ENCODE peak calls at places on chromosomes 12 and 14, in five cellular contexts. One of them, this sample, is unnamed.

GRCh38 chr12:47551426-47551851 is 154.4 kb downstream of the RPAP3 start:
- DNase-seq in upper lobe of left lung: no peak
- DNase-seq in NCI-H774: no peak
- DNase-seq in AG04450: no peak
- DNase-seq in keratinocyte: no peak
- DNase-seq in this sample: no peak

GRCh38 chr12:108689314-108690190 is 41.8 kb downstream of the CORO1C start:
- DNase-seq in AG04450: no peak
- DNase-seq in keratinocyte: no peak
- DNase-seq in upper lobe of left lung: no peak
- DNase-seq in NCI-H774: no peak
- DNase-seq in this sample: no peak

GRCh38 chr14:71474291-71474690 is 457.9 kb upstream of the RGS6 start:
- DNase-seq in AG04450: no peak
- DNase-seq in keratinocyte: no peak
- DNase-seq in upper lobe of left lung: no peak
- DNase-seq in NCI-H774: no peak
- DNase-seq in this sample: no peak

GRCh38 chr12:122850695-122851350 is 15.6 kb downstream of the HIP1R start:
- DNase-seq in keratinocyte: no peak
- DNase-seq in NCI-H774: no peak
- DNase-seq in AG04450: no peak
- DNase-seq in upper lobe of left lung: no peak
- DNase-seq in this sample: no peak

GRCh38 chr12:1131811-1132224 is 140.8 kb downstream of the ERC1 start:
- DNase-seq in AG04450: no peak
- DNase-seq in upper lobe of left lung: no peak
- DNase-seq in keratinocyte: no peak
- DNase-seq in NCI-H774: no peak
- DNase-seq in this sample: no peak

GRCh38 chr12:74259199-74259598 is 278.4 kb upstream of the ATXN7L3B start:
- DNase-seq in NCI-H774: no peak
- DNase-seq in AG04450: no peak
- DNase-seq in upper lobe of left lung: no peak
- DNase-seq in keratinocyte: no peak
- DNase-seq in this sample: no peak

GRCh38 chr14:51912112-51912786 is 51.8 kb downstream of the GNG2 start:
- DNase-seq in NCI-H774: no peak
- DNase-seq in AG04450: no peak
- DNase-seq in upper lobe of left lung: no peak
- DNase-seq in keratinocyte: no peak
- DNase-seq in this sample: no peak

GRCh38 chr12:107335802-107336570 is 242.6 kb upstream of the CRY1 start:
- DNase-seq in NCI-H774: no peak
- DNase-seq in upper lobe of left lung: no peak
- DNase-seq in AG04450: no peak
- DNase-seq in keratinocyte: no peak
- DNase-seq in this sample: no peak

GRCh38 chr12:61355105-61355504 is 905.1 kb upstream of the USP15 start:
- DNase-seq in upper lobe of left lung: peak
- DNase-seq in keratinocyte: no peak
- DNase-seq in NCI-H774: no peak
- DNase-seq in AG04450: no peak
- DNase-seq in this sample: no peak

GRCh38 chr12:47554046-47554653 is 151.7 kb downstream of the RPAP3 start:
- DNase-seq in NCI-H774: no peak
- DNase-seq in upper lobe of left lung: no peak
- DNase-seq in keratinocyte: no peak
- DNase-seq in AG04450: no peak
- DNase-seq in this sample: no peak

GRCh38 chr12:32179011-32179395 is 72.4 kb downstream of the BICD1 start:
- DNase-seq in AG04450: no peak
- DNase-seq in keratinocyte: no peak
- DNase-seq in NCI-H774: no peak
- DNase-seq in upper lobe of left lung: no peak
- DNase-seq in this sample: no peak

GRCh38 chr12:107355612-107356011 is 262.3 kb upstream of the CRY1 start:
- DNase-seq in keratinocyte: no peak
- DNase-seq in AG04450: no peak
- DNase-seq in upper lobe of left lung: no peak
- DNase-seq in NCI-H774: no peak
- DNase-seq in this sample: no peak

GRCh38 chr12:96501139-96501741 is 11.9 kb downstream of the CFAP54 start:
- DNase-seq in upper lobe of left lung: no peak
- DNase-seq in AG04450: no peak
- DNase-seq in keratinocyte: no peak
- DNase-seq in NCI-H774: peak
- DNase-seq in this sample: no peak